ENCODE peak calls at places on chromosomes 5 and 9, in six cellular contexts. One of them, this sample, is unnamed.

GRCh38 chr5:32312194-32312681 is 501 bp downstream of the MTMR12 start:
- DNase-seq in GM06990: peak; percentile 73
- DNase-seq in NB4: peak; percentile 78
- DNase-seq in GM12865: peak; percentile 75
- DNase-seq in GM23338: peak; percentile 68
- DNase-seq in OCI-LY7: peak; percentile 73
- DNase-seq in this sample: peak; percentile 52

GRCh38 chr9:130345009-130345992 is 79.7 kb downstream of the HMCN2 start:
- DNase-seq in GM06990: no peak
- DNase-seq in NB4: no peak
- DNase-seq in GM12865: no peak
- DNase-seq in GM23338: no peak
- DNase-seq in OCI-LY7: no peak
- DNase-seq in this sample: no peak

GRCh38 chr9:116152390-116152789 is 1.2 kb upstream of the PAPPA start:
- DNase-seq in GM06990: no peak
- DNase-seq in NB4: no peak
- DNase-seq in GM12865: no peak
- DNase-seq in GM23338: peak; percentile 19
- DNase-seq in OCI-LY7: no peak
- DNase-seq in this sample: no peak

GRCh38 chr5:60077292-60077691 is 183.8 kb upstream of the PDE4D start:
- DNase-seq in GM06990: no peak
- DNase-seq in NB4: no peak
- DNase-seq in GM12865: no peak
- DNase-seq in GM23338: no peak
- DNase-seq in OCI-LY7: no peak
- DNase-seq in this sample: no peak

GRCh38 chr5:113264061-113264460 is 170.7 kb downstream of the TSSK1B start:
- DNase-seq in GM06990: no peak
- DNase-seq in NB4: no peak
- DNase-seq in GM12865: no peak
- DNase-seq in GM23338: no peak
- DNase-seq in OCI-LY7: no peak
- DNase-seq in this sample: no peak

GRCh38 chr5:149379177-149379761 is at the start of gene IL17B:
- DNase-seq in GM06990: no peak
- DNase-seq in NB4: no peak
- DNase-seq in GM12865: no peak
- DNase-seq in GM23338: no peak
- DNase-seq in OCI-LY7: no peak
- DNase-seq in this sample: no peak

GRCh38 chr5:9544502-9545300 is 1.2 kb downstream of the SEMA5A start:
- DNase-seq in GM06990: peak; percentile 77
- DNase-seq in NB4: peak; percentile 34
- DNase-seq in GM12865: peak; percentile 67
- DNase-seq in GM23338: peak; percentile 93
- DNase-seq in OCI-LY7: no peak
- DNase-seq in this sample: peak; percentile 74

GRCh38 chr5:61319388-61320146 is 12.5 kb upstream of the ZSWIM6 start:
- DNase-seq in GM06990: peak; percentile 73
- DNase-seq in NB4: peak; percentile 48
- DNase-seq in GM12865: peak; percentile 94
- DNase-seq in GM23338: peak; percentile 90
- DNase-seq in OCI-LY7: peak; percentile 15
- DNase-seq in this sample: peak; percentile 82

GRCh38 chr5:53890490-53890889 is 330.1 kb downstream of the NDUFS4 start:
- DNase-seq in GM06990: no peak
- DNase-seq in NB4: no peak
- DNase-seq in GM12865: no peak
- DNase-seq in GM23338: no peak
- DNase-seq in OCI-LY7: no peak
- DNase-seq in this sample: no peak

GRCh38 chr9:137320555-137321384 is 18.7 kb upstream of the NRARP start:
- DNase-seq in GM06990: peak; percentile 42
- DNase-seq in NB4: peak; percentile 91
- DNase-seq in GM12865: peak; percentile 52
- DNase-seq in GM23338: peak; percentile 65
- DNase-seq in OCI-LY7: peak; percentile 93
- DNase-seq in this sample: peak; percentile 69

GRCh38 chr5:121313886-121314285 is 537.8 kb upstream of the FTMT start:
- DNase-seq in GM06990: no peak
- DNase-seq in NB4: no peak
- DNase-seq in GM12865: no peak
- DNase-seq in GM23338: no peak
- DNase-seq in OCI-LY7: no peak
- DNase-seq in this sample: no peak

GRCh38 chr5:5271606-5272321 is 131.6 kb downstream of the ADAMTS16 start:
- DNase-seq in GM06990: no peak
- DNase-seq in NB4: no peak
- DNase-seq in GM12865: no peak
- DNase-seq in GM23338: no peak
- DNase-seq in OCI-LY7: no peak
- DNase-seq in this sample: no peak

DNA sequence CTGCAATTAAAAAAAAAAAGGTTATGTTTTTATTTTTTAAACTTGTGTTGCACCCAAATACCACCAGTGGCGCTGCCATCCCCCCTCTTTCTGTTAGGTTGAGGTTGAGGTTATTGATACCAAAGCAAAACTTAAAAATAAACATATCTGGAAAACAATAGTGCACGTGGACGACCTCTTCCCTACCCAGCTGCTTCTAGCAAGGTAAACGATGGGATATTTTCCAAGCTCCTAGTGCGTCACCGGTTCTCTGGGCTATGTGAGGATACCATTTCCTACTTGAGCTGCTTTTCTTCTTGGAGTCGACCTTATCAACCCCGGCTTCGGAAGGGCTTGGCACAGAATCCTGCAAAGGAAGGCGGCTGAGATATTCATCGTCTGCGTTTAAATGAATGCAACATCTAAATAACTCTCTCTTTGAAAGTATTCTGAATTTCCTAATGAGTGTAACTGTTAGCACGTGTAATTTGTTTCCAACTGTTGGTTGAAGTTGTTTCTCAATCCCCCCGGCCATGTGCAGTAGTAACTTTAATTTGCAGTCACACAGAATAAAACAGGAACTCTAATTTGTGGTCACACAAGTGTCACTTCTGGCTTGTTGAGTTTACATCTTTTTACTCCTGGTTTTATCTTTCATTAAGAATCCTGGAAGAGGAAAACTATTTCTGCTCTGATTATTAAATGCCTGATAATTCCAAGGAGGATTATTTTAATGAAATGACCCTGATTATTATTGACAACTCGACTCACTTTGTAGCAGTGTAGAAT is 993 bp downstream of the SCAMP1 start:
- DNase-seq in GM06990: no peak
- DNase-seq in NB4: peak; percentile 84
- DNase-seq in GM12865: peak; percentile 16
- DNase-seq in GM23338: peak; percentile 69
- DNase-seq in OCI-LY7: peak; percentile 47
- DNase-seq in this sample: no peak
- TF ChIP-seq CTCF in GM06990: no peak
- TF ChIP-seq CTCF in NB4: peak; percentile 8
- TF ChIP-seq CTCF in GM12865: peak; percentile 31
- TF ChIP-seq CTCF in GM23338: no peak
- TF ChIP-seq CTCF in OCI-LY7: peak; percentile 64
- TF ChIP-seq CTCF in this sample: no peak

GRCh38 chr9:93022721-93023520 is 35.6 kb upstream of the SUSD3 start:
- DNase-seq in GM06990: no peak
- DNase-seq in NB4: no peak
- DNase-seq in GM12865: no peak
- DNase-seq in GM23338: no peak
- DNase-seq in OCI-LY7: no peak
- DNase-seq in this sample: no peak
- TF ChIP-seq CTCF in GM06990: no peak
- TF ChIP-seq CTCF in NB4: no peak
- TF ChIP-seq CTCF in GM12865: no peak
- TF ChIP-seq CTCF in GM23338: no peak
- TF ChIP-seq CTCF in OCI-LY7: no peak
- TF ChIP-seq CTCF in this sample: no peak

GRCh38 chr5:91417219-91417618 is 34.1 kb upstream of the ARRDC3 start:
- DNase-seq in GM06990: no peak
- DNase-seq in NB4: peak; percentile 21
- DNase-seq in GM12865: peak; percentile 21
- DNase-seq in GM23338: no peak
- DNase-seq in OCI-LY7: no peak
- DNase-seq in this sample: no peak

GRCh38 chr5:91420879-91421278 is 37.8 kb upstream of the ARRDC3 start:
- DNase-seq in GM06990: no peak
- DNase-seq in NB4: peak; percentile 18
- DNase-seq in GM12865: no peak
- DNase-seq in GM23338: peak; percentile 49
- DNase-seq in OCI-LY7: no peak
- DNase-seq in this sample: no peak

GRCh38 chr5:91419136-91419535 is 36.0 kb upstream of the ARRDC3 start:
- DNase-seq in GM06990: no peak
- DNase-seq in NB4: no peak
- DNase-seq in GM12865: no peak
- DNase-seq in GM23338: no peak
- DNase-seq in OCI-LY7: no peak
- DNase-seq in this sample: no peak

GRCh38 chr5:91418158-91418557 is 35.0 kb upstream of the ARRDC3 start:
- DNase-seq in GM06990: no peak
- DNase-seq in NB4: no peak
- DNase-seq in GM12865: no peak
- DNase-seq in GM23338: no peak
- DNase-seq in OCI-LY7: no peak
- DNase-seq in this sample: no peak

GRCh38 chr5:91419571-91420537 is 36.7 kb upstream of the ARRDC3 start:
- DNase-seq in GM06990: no peak
- DNase-seq in NB4: peak; percentile 70
- DNase-seq in GM12865: peak; percentile 78
- DNase-seq in GM23338: peak; percentile 77
- DNase-seq in OCI-LY7: peak; percentile 65
- DNase-seq in this sample: peak; percentile 27
- TF ChIP-seq CTCF in GM06990: peak; percentile 54
- TF ChIP-seq CTCF in NB4: peak; percentile 39
- TF ChIP-seq CTCF in GM12865: peak; percentile 40
- TF ChIP-seq CTCF in GM23338: peak; percentile 68
- TF ChIP-seq CTCF in OCI-LY7: peak; percentile 94
- TF ChIP-seq CTCF in this sample: peak; percentile 55

GRCh38 chr5:170296935-170297588 is 515 bp downstream of the LCP2 start:
- DNase-seq in GM06990: no peak
- DNase-seq in NB4: peak; percentile 84
- DNase-seq in GM12865: peak; percentile 61
- DNase-seq in GM23338: no peak
- DNase-seq in OCI-LY7: no peak
- DNase-seq in this sample: peak; percentile 44
- TF ChIP-seq CTCF in GM06990: no peak
- TF ChIP-seq CTCF in NB4: no peak
- TF ChIP-seq CTCF in GM12865: no peak
- TF ChIP-seq CTCF in GM23338: no peak
- TF ChIP-seq CTCF in OCI-LY7: no peak
- TF ChIP-seq CTCF in this sample: no peak

GRCh38 chr9:82532504-82532903 is 530.4 kb downstream of the RASEF start:
- DNase-seq in GM06990: no peak
- DNase-seq in NB4: peak; percentile 2
- DNase-seq in GM12865: no peak
- DNase-seq in GM23338: no peak
- DNase-seq in OCI-LY7: no peak
- DNase-seq in this sample: no peak
- TF ChIP-seq CTCF in GM06990: no peak
- TF ChIP-seq CTCF in NB4: no peak
- TF ChIP-seq CTCF in GM12865: no peak
- TF ChIP-seq CTCF in GM23338: peak; percentile 41
- TF ChIP-seq CTCF in OCI-LY7: peak; percentile 62
- TF ChIP-seq CTCF in this sample: no peak

GRCh38 chr9:78004478-78005229 is 27.0 kb downstream of the GNAQ start:
- DNase-seq in GM06990: no peak
- DNase-seq in NB4: peak; percentile 50
- DNase-seq in GM12865: no peak
- DNase-seq in GM23338: peak; percentile 37
- DNase-seq in OCI-LY7: peak; percentile 14
- DNase-seq in this sample: no peak
- TF ChIP-seq CTCF in GM06990: peak; percentile 36
- TF ChIP-seq CTCF in NB4: peak; percentile 33
- TF ChIP-seq CTCF in GM12865: peak; percentile 18
- TF ChIP-seq CTCF in GM23338: peak; percentile 37
- TF ChIP-seq CTCF in OCI-LY7: peak; percentile 71
- TF ChIP-seq CTCF in this sample: peak; percentile 7

GRCh38 chr5:157989296-157989695 is 130.4 kb upstream of the CLINT1 start:
- DNase-seq in GM06990: no peak
- DNase-seq in NB4: no peak
- DNase-seq in GM12865: no peak
- DNase-seq in GM23338: no peak
- DNase-seq in OCI-LY7: no peak
- DNase-seq in this sample: no peak

GRCh38 chr5:157994271-157994691 is 135.3 kb upstream of the CLINT1 start:
- DNase-seq in GM06990: no peak
- DNase-seq in NB4: no peak
- DNase-seq in GM12865: no peak
- DNase-seq in GM23338: no peak
- DNase-seq in OCI-LY7: no peak
- DNase-seq in this sample: no peak

GRCh38 chr5:157993201-157993600 is 134.3 kb upstream of the CLINT1 start:
- DNase-seq in GM06990: no peak
- DNase-seq in NB4: peak; percentile 21
- DNase-seq in GM12865: no peak
- DNase-seq in GM23338: no peak
- DNase-seq in OCI-LY7: no peak
- DNase-seq in this sample: no peak

GRCh38 chr5:157987259-157987658 is 128.3 kb upstream of the CLINT1 start:
- DNase-seq in GM06990: no peak
- DNase-seq in NB4: no peak
- DNase-seq in GM12865: no peak
- DNase-seq in GM23338: no peak
- DNase-seq in OCI-LY7: no peak
- DNase-seq in this sample: no peak

GRCh38 chr5:157990583-157991181 is 131.7 kb upstream of the CLINT1 start:
- DNase-seq in GM06990: no peak
- DNase-seq in NB4: no peak
- DNase-seq in GM12865: no peak
- DNase-seq in GM23338: no peak
- DNase-seq in OCI-LY7: no peak
- DNase-seq in this sample: no peak
- TF ChIP-seq CTCF in GM06990: no peak
- TF ChIP-seq CTCF in NB4: no peak
- TF ChIP-seq CTCF in GM12865: no peak
- TF ChIP-seq CTCF in GM23338: no peak
- TF ChIP-seq CTCF in OCI-LY7: no peak
- TF ChIP-seq CTCF in this sample: no peak

This sample was measured in GM10248.